ENCODE peak calls at places on chromosome 1, in ten cellular contexts. G is BJ, K is heart left ventricle, B is Panc1, Q is cardiac fibroblast, I is uterus, S is HFF-Myc, V is BE2C, Y is esophagus squamous epithelium, R is IMR-90. L is an unnamed sample.

GRCh38 chr1:165073402-165074007 is 283.0 kb downstream of the LMX1A start:
- DNase-seq in R (peak; percentile 56), I (no peak), Q (peak; percentile 76), K (no peak), Y (no peak), V (peak; percentile 17), G (no peak), B (peak; percentile 17), S (no peak), L (peak; percentile 67)

GRCh38 chr1:207993477-207994445 is 82.8 kb upstream of the CD34 start:
- DNase-seq in Q (peak; percentile 32), G (no peak), I (no peak), K (no peak), R (no peak), S (no peak), V (peak; percentile 31), Y (no peak), B (no peak), L (no peak)

GRCh38 chr1:180218806-180219765 is 11.0 kb upstream of the LHX4 start:
- DNase-seq in R (no peak), B (no peak), I (no peak), Q (no peak), G (no peak), S (no peak), V (no peak), Y (no peak), K (no peak), L (no peak)

GRCh38 chr1:72462506-72462905 is 180.2 kb upstream of the NEGR1 start:
- DNase-seq in I (no peak), Y (no peak), K (no peak), R (no peak), S (no peak), Q (no peak), V (no peak), G (no peak), B (no peak), L (peak; percentile 43)

GRCh38 chr1:2803931-2804627 is 2.6 kb upstream of the TTC34 start:
- DNase-seq in K (no peak), S (no peak), B (no peak), V (no peak), Y (no peak), G (no peak), Q (no peak), I (no peak), R (no peak), L (no peak)

GRCh38 chr1:94428441-94428840 is 10.3 kb downstream of the ABCD3 start:
- DNase-seq in K (no peak), S (no peak), Q (no peak), I (no peak), G (no peak), B (no peak), Y (no peak), R (no peak), V (no peak), L (no peak)

GRCh38 chr1:154422521-154422920 is 17.4 kb downstream of the IL6R start:
- DNase-seq in K (no peak), I (no peak), V (no peak), S (no peak), B (no peak), G (no peak), R (no peak), Y (no peak), Q (no peak), L (no peak)

GRCh38 chr1:180926164-180926981 is 13.7 kb downstream of the KIAA1614 start:
- DNase-seq in B (no peak), S (peak; percentile 9), V (peak; percentile 96), Q (peak; percentile 9), K (peak; percentile 71), Y (no peak), G (no peak), R (peak; percentile 43), I (peak; percentile 66), L (peak; percentile 57)

GRCh38 chr1:203122159-203122558 is 5.4 kb upstream of the ADORA1 start:
- DNase-seq in G (no peak), R (no peak), B (no peak), K (no peak), Y (no peak), Q (no peak), V (no peak), I (no peak), S (no peak), L (no peak)

GRCh38 chr1:9726406-9726805 is 74.9 kb downstream of the PIK3CD start:
- DNase-seq in R (no peak), G (no peak), Y (no peak), S (no peak), Q (no peak), B (no peak), K (no peak), V (no peak), I (no peak), L (no peak)

GRCh38 chr1:225879521-225880209 is 2.5 kb downstream of the TMEM63A start:
- DNase-seq in Y (no peak), R (no peak), V (no peak), Q (no peak), I (no peak), K (no peak), S (no peak), G (no peak), B (no peak), L (no peak)

GRCh38 chr1:99808391-99809115 is 41.6 kb upstream of the AGL start:
- DNase-seq in S (peak; percentile 88), G (peak; percentile 75), K (peak; percentile 22), I (peak; percentile 27), V (peak; percentile 67), Y (no peak), Q (peak; percentile 96), B (peak; percentile 32), R (peak; percentile 96), L (peak; percentile 95)

GRCh38 chr1:27981146-27981545 is 21.4 kb downstream of the XKR8 start:
- DNase-seq in Y (no peak), V (no peak), R (no peak), G (no peak), S (no peak), I (no peak), B (no peak), K (no peak), Q (no peak), L (no peak)

GRCh38 chr1:27979859-27980201 is 20.1 kb downstream of the XKR8 start:
- DNase-seq in Q (no peak), K (no peak), I (no peak), R (no peak), B (no peak), V (no peak), G (no peak), S (no peak), Y (no peak), L (no peak)

GRCh38 chr1:27979151-27979858 is 19.5 kb downstream of the XKR8 start:
- DNase-seq in Q (peak; percentile 86), K (no peak), V (no peak), I (no peak), G (no peak), R (peak; percentile 81), B (no peak), Y (no peak), S (peak; percentile 12), L (peak; percentile 86)

DNA sequence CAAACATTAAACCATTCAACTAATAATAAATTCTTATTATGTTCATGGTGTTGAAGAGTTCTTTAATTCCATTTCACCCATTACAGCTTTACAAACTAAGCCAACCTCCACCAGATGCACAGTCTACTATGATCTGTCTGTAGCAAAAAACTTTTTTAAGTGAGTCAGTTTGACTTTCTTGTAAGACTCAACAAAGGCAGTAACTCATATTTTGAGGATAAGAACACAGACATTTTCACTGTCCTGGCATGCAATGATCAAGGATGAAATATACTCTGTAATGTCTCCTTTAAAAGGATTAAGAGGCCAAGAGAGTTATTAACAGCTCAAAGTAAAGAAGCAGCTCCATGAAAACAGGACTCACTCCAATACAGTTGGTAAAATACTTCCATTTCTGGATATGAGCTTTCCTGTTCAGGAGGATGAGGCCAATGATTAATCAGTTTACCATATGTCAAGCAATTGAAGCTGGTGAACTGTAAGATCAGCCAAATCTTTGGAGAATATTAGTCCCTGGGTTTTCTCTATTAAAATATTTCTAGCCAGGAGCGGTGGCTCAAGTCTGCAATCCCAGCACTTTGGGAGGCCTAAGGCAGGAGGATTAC is 20.5 kb downstream of the XKR8 start:
- DNase-seq in I (no peak), Q (no peak), K (no peak), B (no peak), R (peak; percentile 36), S (no peak), G (no peak), V (no peak), Y (no peak), L (no peak)
- TF ChIP-seq CTCF in I (no peak), Q (no peak), K (no peak), B (no peak), R (no peak), S (no peak), G (no peak), V (no peak), Y (no peak), L (no peak)

GRCh38 chr1:234475166-234475793 is 3.7 kb downstream of the TARBP1 start:
- DNase-seq in Q (no peak), S (no peak), I (no peak), V (no peak), B (no peak), Y (no peak), G (no peak), R (no peak), K (no peak), L (no peak)
- H3K4me3 ChIP-seq in Q (no peak overlapping the region), S (no peak overlapping the region), I (no peak overlapping the region), V (no peak overlapping the region), B (peak overlapping the region; percentile 9), Y (no peak overlapping the region), G (no peak overlapping the region), R (no peak overlapping the region), K (no peak overlapping the region), L (no peak overlapping the region)

GRCh38 chr1:147242449-147243227 is at the start of gene CHD1L:
- DNase-seq in Y (peak; percentile 80), Q (peak; percentile 96), I (peak; percentile 95), S (peak; percentile 85), B (peak; percentile 76), K (peak; percentile 96), G (peak; percentile 57), R (peak; percentile 95), V (peak; percentile 96), L (peak; percentile 95)
- TF ChIP-seq CTCF in Y (peak; percentile 96), Q (peak; percentile 75), I (peak; percentile 95), S (peak; percentile 90), B (peak; percentile 91), K (peak; percentile 83), G (peak; percentile 87), R (peak; percentile 98), V (peak; percentile 84), L (peak; percentile 79)

GRCh38 chr1:36639461-36639860 is 156.7 kb upstream of the CSF3R start:
- DNase-seq in Y (no peak), G (no peak), K (no peak), S (no peak), V (no peak), I (no peak), B (no peak), R (no peak), Q (no peak), L (no peak)

GRCh38 chr1:36638268-36638667 is 155.6 kb upstream of the CSF3R start:
- DNase-seq in Y (no peak), G (no peak), V (no peak), B (no peak), I (no peak), S (no peak), Q (peak; percentile 5), R (peak; percentile 55), K (no peak), L (peak; percentile 3)

DNA sequence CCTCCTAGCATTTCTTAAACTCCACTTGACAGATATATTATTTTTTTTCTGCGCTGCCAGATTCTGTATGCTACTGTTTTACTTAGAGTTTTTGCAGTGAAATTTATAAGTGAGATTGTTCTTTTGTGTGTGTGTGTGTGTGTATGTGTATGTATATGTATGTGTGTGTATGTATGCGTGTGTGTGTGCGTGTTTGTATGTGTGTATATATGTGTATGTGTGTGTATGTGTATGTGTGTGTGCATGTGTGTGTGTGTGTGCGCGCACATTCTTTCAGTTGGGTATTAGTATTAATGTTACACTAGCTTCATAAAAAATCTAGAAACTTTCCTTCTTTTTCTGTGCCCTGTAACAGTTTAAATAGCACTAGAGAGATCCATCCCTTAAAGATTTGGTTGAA is 152.6 kb upstream of the CSF3R start:
- DNase-seq in B (no peak), R (no peak), Y (no peak), Q (no peak), V (no peak), K (no peak), G (no peak), S (no peak), I (no peak), L (no peak)
- H3K4me3 ChIP-seq in B (no peak overlapping the region), R (no peak overlapping the region), Y (no peak overlapping the region), Q (no peak overlapping the region), V (no peak overlapping the region), K (no peak overlapping the region), G (no peak overlapping the region), S (no peak overlapping the region), I (no peak overlapping the region), L (no peak overlapping the region)

L was measured in fibroblast of villous mesenchyme.